ENCODE peak calls at places on chromosomes 3 and 15, in seven cellular contexts. L, R, E, N, K, P and O are unnamed samples.

GRCh38 chr15:32994810-32995424 is 199.6 kb downstream of the FMN1 start:
- DNase-seq in L (peak), R (peak), E (peak), N (no peak), K (peak), P (no peak), O (peak)

GRCh38 chr3:63727248-63727647 is 74.8 kb downstream of the SNTN start:
- DNase-seq in L (no peak), R (no peak), E (no peak), N (no peak), K (no peak), P (no peak), O (no peak)

GRCh38 chr15:86229966-86230365 is 150.3 kb downstream of the AGBL1 start:
- DNase-seq in L (no peak), R (no peak), E (no peak), N (no peak), K (no peak), P (no peak), O (no peak)

GRCh38 chr15:40130799-40131502 is 22.3 kb upstream of the BMF start:
- DNase-seq in L (no peak), R (no peak), E (no peak), N (no peak), K (no peak), P (no peak), O (no peak)

GRCh38 chr3:132256984-132257383 is 60.2 kb upstream of the ACP3 start:
- DNase-seq in L (peak), R (peak), E (peak), N (no peak), K (peak), P (no peak), O (no peak)

GRCh38 chr3:86814918-86815655 is 175.9 kb downstream of the VGLL3 start:
- DNase-seq in L (no peak), R (no peak), E (no peak), N (no peak), K (no peak), P (peak), O (no peak)

GRCh38 chr15:59333401-59334062 is 39.1 kb downstream of the MYO1E start:
- DNase-seq in L (no peak), R (no peak), E (no peak), N (no peak), K (no peak), P (no peak), O (no peak)

GRCh38 chr3:169624533-169624972 is 39.0 kb downstream of the MECOM start:
- DNase-seq in L (no peak), R (peak), E (no peak), N (no peak), K (no peak), P (no peak), O (peak)

GRCh38 chr3:141308588-141309218 is 59.6 kb upstream of the ZBTB38 start:
- DNase-seq in L (peak), R (peak), E (peak), N (no peak), K (peak), P (peak), O (peak)
- TF ChIP-seq JUND in L (no peak), R (no peak), E (peak), N (no peak), K (no peak), P (no peak), O (no peak)

GRCh38 chr3:52088445-52089367 is 32.3 kb upstream of the DUSP7 start:
- DNase-seq in L (no peak), R (peak), E (peak), N (no peak), K (peak), P (no peak), O (no peak)
- TF ChIP-seq JUND in L (no peak), R (no peak), E (no peak), N (no peak), K (no peak), P (no peak), O (no peak)

DNA sequence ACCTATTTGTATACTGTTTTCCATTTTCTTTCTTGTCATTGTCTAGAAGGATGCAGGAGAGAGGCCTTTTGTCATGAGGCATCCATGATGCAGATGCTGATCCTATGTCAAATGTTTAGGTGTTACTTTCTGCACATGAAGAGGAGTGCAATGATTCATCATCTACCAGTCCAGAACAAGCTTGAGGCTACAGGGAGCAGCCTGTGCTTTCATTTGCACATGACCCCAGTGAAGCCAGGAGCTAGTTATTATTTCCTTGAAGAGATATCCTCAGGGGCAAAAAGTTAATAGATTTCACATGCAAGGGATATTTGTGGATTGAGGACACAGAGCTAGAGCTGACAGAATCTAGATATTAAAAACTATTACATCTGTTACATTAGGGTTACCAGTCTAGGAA is 204.4 kb upstream of the TGFBR2 start:
- DNase-seq in L (no peak), R (peak), E (no peak), N (no peak), K (no peak), P (no peak), O (no peak)
- TF ChIP-seq JUND in L (no peak), R (no peak), E (no peak), N (no peak), K (no peak), P (no peak), O (no peak)

GRCh38 chr3:9399746-9400145 is 2.3 kb downstream of the SETD5 start:
- DNase-seq in L (peak), R (peak), E (peak), N (no peak), K (peak), P (peak), O (peak)
- TF ChIP-seq JUND in L (no peak), R (no peak), E (peak), N (no peak), K (no peak), P (no peak), O (no peak)

GRCh38 chr3:158953131-158953530 is 151.3 kb downstream of the MFSD1 start:
- DNase-seq in L (no peak), R (no peak), E (no peak), N (no peak), K (no peak), P (no peak), O (peak)
- TF ChIP-seq JUND in L (no peak), R (no peak), E (no peak), N (no peak), K (no peak), P (no peak), O (no peak)

GRCh38 chr15:42057744-42058646 is 36.4 kb downstream of the PLA2G4D start:
- DNase-seq in L (no peak), R (no peak), E (no peak), N (no peak), K (no peak), P (no peak), O (peak)

GRCh38 chr15:42059661-42060476 is 34.5 kb downstream of the PLA2G4D start:
- DNase-seq in L (no peak), R (peak), E (peak), N (no peak), K (peak), P (no peak), O (peak)

GRCh38 chr15:42058791-42059190 is 35.6 kb downstream of the PLA2G4D start:
- DNase-seq in L (no peak), R (no peak), E (no peak), N (no peak), K (no peak), P (no peak), O (no peak)

GRCh38 chr15:42053914-42054313 is 33.1 kb upstream of the PLA2G4E start:
- DNase-seq in L (no peak), R (no peak), E (no peak), N (no peak), K (no peak), P (no peak), O (no peak)

GRCh38 chr15:42056934-42057743 is 36.3 kb upstream of the PLA2G4E start:
- DNase-seq in L (peak), R (peak), E (peak), N (no peak), K (peak), P (peak), O (peak)
- TF ChIP-seq JUND in L (peak), R (no peak), E (no peak), N (no peak), K (no peak), P (peak), O (no peak)

DNA sequence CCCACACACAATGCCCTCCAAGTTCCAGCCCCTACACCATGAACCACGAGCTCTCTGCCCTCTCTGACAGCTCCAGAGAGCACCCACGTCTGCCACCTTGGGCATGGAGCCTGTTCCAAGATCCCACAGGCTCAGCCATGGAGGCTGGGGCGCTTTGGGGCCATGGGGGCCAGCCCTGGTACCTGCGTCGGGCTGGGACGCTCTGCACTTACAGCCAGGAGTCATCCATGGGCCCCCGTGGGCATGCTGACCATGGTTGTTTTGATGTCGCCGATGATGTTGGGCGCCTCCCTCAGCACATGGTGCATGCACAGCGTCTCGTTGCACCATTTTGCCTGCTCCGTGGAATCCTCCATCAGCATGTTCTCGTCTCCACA is 51.9 kb upstream of the UBE2Q2 start:
- DNase-seq in L (no peak), R (no peak), E (no peak), N (no peak), K (no peak), P (no peak), O (no peak)
- TF ChIP-seq JUND in L (no peak), R (no peak), E (no peak), N (no peak), K (no peak), P (no peak), O (no peak)

GRCh38 chr15:78092111-78093041 is at the start of gene SH2D7:
- DNase-seq in L (no peak), R (no peak), E (no peak), N (no peak), K (no peak), P (no peak), O (no peak)
- TF ChIP-seq JUND in L (no peak), R (no peak), E (no peak), N (no peak), K (no peak), P (no peak), O (no peak)

GRCh38 chr3:42014443-42014945 is 52.6 kb upstream of the ULK4 start:
- DNase-seq in L (no peak), R (no peak), E (peak), N (no peak), K (no peak), P (no peak), O (no peak)

GRCh38 chr3:42012378-42012934 is 50.6 kb upstream of the ULK4 start:
- DNase-seq in L (no peak), R (no peak), E (no peak), N (no peak), K (no peak), P (no peak), O (no peak)

GRCh38 chr3:42014949-42015533 is 53.1 kb upstream of the ULK4 start:
- DNase-seq in L (no peak), R (peak), E (peak), N (no peak), K (peak), P (no peak), O (no peak)

GRCh38 chr3:42012935-42013651 is 51.2 kb upstream of the ULK4 start:
- DNase-seq in L (peak), R (peak), E (peak), N (peak), K (peak), P (no peak), O (peak)

DNA sequence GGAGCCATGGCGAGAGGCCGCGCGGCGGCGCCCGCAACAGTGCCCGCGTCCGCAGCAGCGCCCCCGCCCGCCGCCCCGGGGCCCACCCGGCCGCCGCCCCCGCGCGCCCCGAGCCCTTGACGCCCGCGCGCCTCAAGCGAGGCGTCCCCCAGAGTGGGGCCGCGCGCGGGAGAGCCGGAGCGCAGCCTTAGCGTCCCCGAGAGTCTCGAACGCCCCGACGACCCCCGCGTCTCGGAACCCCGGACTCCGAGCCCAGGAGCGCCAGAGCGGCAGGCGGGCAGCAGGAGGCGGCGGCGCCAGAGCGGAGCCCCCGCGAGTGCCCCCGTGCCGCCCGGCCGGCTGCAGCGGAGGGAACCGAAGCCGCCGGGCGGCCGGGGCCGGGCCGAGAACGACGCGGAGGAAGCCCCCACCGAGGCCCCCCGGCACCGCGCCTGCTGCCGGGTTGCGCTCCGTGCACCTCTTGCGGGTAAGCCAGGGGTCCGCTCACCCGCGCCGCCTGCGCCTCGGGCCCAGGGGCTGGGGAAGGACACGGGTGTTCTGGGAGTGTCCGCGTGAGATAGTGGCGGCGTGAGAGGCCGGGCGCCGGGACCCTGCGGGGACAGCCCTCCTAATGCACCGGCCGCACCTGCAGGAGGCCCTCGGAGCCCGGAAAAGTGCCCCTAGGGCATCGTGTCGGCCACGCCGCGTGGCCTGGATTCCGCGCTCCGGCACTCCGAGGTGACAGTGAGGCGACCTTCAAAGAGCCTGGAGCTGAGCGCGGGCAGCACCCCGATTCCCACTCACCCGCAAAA is 51.9 kb upstream of the ULK4 start:
- DNase-seq in L (no peak), R (peak), E (peak), N (no peak), K (no peak), P (no peak), O (peak)
- TF ChIP-seq JUND in L (no peak), R (no peak), E (peak), N (no peak), K (no peak), P (no peak), O (no peak)